ENCODE peak calls at places on chromosomes 7 and 10, in nine cellular contexts. One of them, this sample, is unnamed.

GRCh38 chr7:129376076-129376777 is 58.0 kb upstream of the STRIP2 start:
- DNase-seq in GM12865: peak
- DNase-seq in effector CD4-positive, alpha-beta T cell: peak
- DNase-seq in NCI-H2107: peak
- DNase-seq in Panc1: peak
- DNase-seq in SJSA1: peak
- DNase-seq in IMR-90: peak
- DNase-seq in HEK293T: peak
- DNase-seq in anterior cingulate cortex: no peak
- DNase-seq in this sample: peak

GRCh38 chr10:104353325-104354048 is at the start of gene CFAP58:
- DNase-seq in GM12865: peak
- DNase-seq in effector CD4-positive, alpha-beta T cell: peak
- DNase-seq in NCI-H2107: peak
- DNase-seq in Panc1: peak
- DNase-seq in SJSA1: peak
- DNase-seq in IMR-90: peak
- DNase-seq in HEK293T: peak
- DNase-seq in anterior cingulate cortex: peak
- DNase-seq in this sample: peak

GRCh38 chr7:149319376-149319775 is 57.4 kb downstream of the ZNF783 start:
- DNase-seq in GM12865: no peak
- DNase-seq in effector CD4-positive, alpha-beta T cell: no peak
- DNase-seq in NCI-H2107: no peak
- DNase-seq in Panc1: no peak
- DNase-seq in SJSA1: no peak
- DNase-seq in IMR-90: no peak
- DNase-seq in HEK293T: no peak
- DNase-seq in anterior cingulate cortex: no peak
- DNase-seq in this sample: no peak

GRCh38 chr10:71244638-71245419 is 32.5 kb downstream of the UNC5B start:
- DNase-seq in GM12865: peak
- DNase-seq in effector CD4-positive, alpha-beta T cell: no peak
- DNase-seq in NCI-H2107: no peak
- DNase-seq in Panc1: no peak
- DNase-seq in SJSA1: peak
- DNase-seq in IMR-90: peak
- DNase-seq in HEK293T: no peak
- DNase-seq in anterior cingulate cortex: no peak
- DNase-seq in this sample: peak

GRCh38 chr7:8594115-8594514 is 160.7 kb downstream of the NXPH1 start:
- DNase-seq in GM12865: peak
- DNase-seq in effector CD4-positive, alpha-beta T cell: no peak
- DNase-seq in NCI-H2107: no peak
- DNase-seq in Panc1: no peak
- DNase-seq in SJSA1: no peak
- DNase-seq in IMR-90: no peak
- DNase-seq in HEK293T: no peak
- DNase-seq in anterior cingulate cortex: no peak
- DNase-seq in this sample: no peak

GRCh38 chr7:142964502-142965246 is 2.5 kb upstream of the KEL start:
- DNase-seq in GM12865: no peak
- DNase-seq in effector CD4-positive, alpha-beta T cell: no peak
- DNase-seq in NCI-H2107: no peak
- DNase-seq in Panc1: no peak
- DNase-seq in SJSA1: no peak
- DNase-seq in IMR-90: no peak
- DNase-seq in HEK293T: no peak
- DNase-seq in anterior cingulate cortex: no peak
- DNase-seq in this sample: peak

GRCh38 chr7:5603193-5604140 is 178.0 kb downstream of the RNF216 start:
- DNase-seq in GM12865: no peak
- DNase-seq in effector CD4-positive, alpha-beta T cell: no peak
- DNase-seq in NCI-H2107: no peak
- DNase-seq in Panc1: no peak
- DNase-seq in SJSA1: no peak
- DNase-seq in IMR-90: no peak
- DNase-seq in HEK293T: no peak
- DNase-seq in anterior cingulate cortex: no peak
- DNase-seq in this sample: no peak

GRCh38 chr7:116353614-116354013 is 143.3 kb downstream of the TES start:
- DNase-seq in GM12865: no peak
- DNase-seq in effector CD4-positive, alpha-beta T cell: no peak
- DNase-seq in NCI-H2107: no peak
- DNase-seq in Panc1: no peak
- DNase-seq in SJSA1: no peak
- DNase-seq in IMR-90: no peak
- DNase-seq in HEK293T: no peak
- DNase-seq in anterior cingulate cortex: no peak
- DNase-seq in this sample: peak

GRCh38 chr7:24757799-24758275 is 573 bp upstream of the GSDME start:
- DNase-seq in GM12865: peak
- DNase-seq in effector CD4-positive, alpha-beta T cell: no peak
- DNase-seq in NCI-H2107: no peak
- DNase-seq in Panc1: no peak
- DNase-seq in SJSA1: no peak
- DNase-seq in IMR-90: peak
- DNase-seq in HEK293T: peak
- DNase-seq in anterior cingulate cortex: no peak
- DNase-seq in this sample: peak

GRCh38 chr7:115475774-115476407 is 554.0 kb downstream of the MDFIC start:
- DNase-seq in GM12865: peak
- DNase-seq in effector CD4-positive, alpha-beta T cell: no peak
- DNase-seq in NCI-H2107: no peak
- DNase-seq in Panc1: no peak
- DNase-seq in SJSA1: no peak
- DNase-seq in IMR-90: no peak
- DNase-seq in HEK293T: peak
- DNase-seq in anterior cingulate cortex: no peak
- DNase-seq in this sample: no peak

GRCh38 chr7:105680505-105681187 is 99.4 kb upstream of the EFCAB10 start:
- DNase-seq in GM12865: no peak
- DNase-seq in effector CD4-positive, alpha-beta T cell: no peak
- DNase-seq in NCI-H2107: no peak
- DNase-seq in Panc1: no peak
- DNase-seq in SJSA1: no peak
- DNase-seq in IMR-90: no peak
- DNase-seq in HEK293T: no peak
- DNase-seq in anterior cingulate cortex: no peak
- DNase-seq in this sample: no peak

GRCh38 chr10:53135213-53135896 is 362.8 kb upstream of the MBL2 start:
- DNase-seq in GM12865: no peak
- DNase-seq in effector CD4-positive, alpha-beta T cell: no peak
- DNase-seq in NCI-H2107: no peak
- DNase-seq in Panc1: no peak
- DNase-seq in SJSA1: no peak
- DNase-seq in IMR-90: no peak
- DNase-seq in HEK293T: no peak
- DNase-seq in anterior cingulate cortex: no peak
- DNase-seq in this sample: no peak

GRCh38 chr10:86489071-86489810 is 32.4 kb downstream of the WAPL start:
- DNase-seq in GM12865: no peak
- DNase-seq in effector CD4-positive, alpha-beta T cell: no peak
- DNase-seq in NCI-H2107: no peak
- DNase-seq in Panc1: no peak
- DNase-seq in SJSA1: no peak
- DNase-seq in IMR-90: no peak
- DNase-seq in HEK293T: no peak
- DNase-seq in anterior cingulate cortex: no peak
- DNase-seq in this sample: no peak

GRCh38 chr7:41942468-41943097 is 239.7 kb upstream of the INHBA start:
- DNase-seq in GM12865: no peak
- DNase-seq in effector CD4-positive, alpha-beta T cell: no peak
- DNase-seq in NCI-H2107: no peak
- DNase-seq in Panc1: no peak
- DNase-seq in SJSA1: peak
- DNase-seq in IMR-90: peak
- DNase-seq in HEK293T: no peak
- DNase-seq in anterior cingulate cortex: peak
- DNase-seq in this sample: peak

GRCh38 chr7:41219276-41219675 is 483.6 kb downstream of the INHBA start:
- DNase-seq in GM12865: no peak
- DNase-seq in effector CD4-positive, alpha-beta T cell: no peak
- DNase-seq in NCI-H2107: no peak
- DNase-seq in Panc1: no peak
- DNase-seq in SJSA1: no peak
- DNase-seq in IMR-90: peak
- DNase-seq in HEK293T: no peak
- DNase-seq in anterior cingulate cortex: no peak
- DNase-seq in this sample: peak

This sample was measured in EL.